ENCODE peak calls at places on chromosomes 5 and 9, in seven cellular contexts. One of them, this sample, is unnamed.
A peak's percentile ranks its signal among the peaks of the same experiment; 100 is the strongest.

GRCh38 chr5:179241175-179241574 is 104.1 kb downstream of the ADAMTS2 start:
- DNase-seq in heart left ventricle: no peak
- DNase-seq in sigmoid colon: peak; percentile 57
- DNase-seq in spleen: peak; percentile 45
- DNase-seq in tibial nerve: peak; percentile 46
- DNase-seq in GM12878: no peak
- DNase-seq in breast epithelium: peak; percentile 45
- DNase-seq in this sample: no peak

GRCh38 chr5:96595300-96596090 is 66.7 kb upstream of the CAST start:
- DNase-seq in heart left ventricle: no peak
- DNase-seq in sigmoid colon: no peak
- DNase-seq in spleen: no peak
- DNase-seq in tibial nerve: no peak
- DNase-seq in GM12878: no peak
- DNase-seq in breast epithelium: no peak
- DNase-seq in this sample: no peak

GRCh38 chr5:38870595-38870994 is 24.8 kb downstream of the OSMR start:
- DNase-seq in heart left ventricle: no peak
- DNase-seq in sigmoid colon: no peak
- DNase-seq in spleen: no peak
- DNase-seq in tibial nerve: no peak
- DNase-seq in GM12878: no peak
- DNase-seq in breast epithelium: no peak
- DNase-seq in this sample: no peak

GRCh38 chr9:99730063-99730462 is 91.6 kb upstream of the NR4A3 start:
- DNase-seq in heart left ventricle: no peak
- DNase-seq in sigmoid colon: no peak
- DNase-seq in spleen: no peak
- DNase-seq in tibial nerve: no peak
- DNase-seq in GM12878: no peak
- DNase-seq in breast epithelium: no peak
- DNase-seq in this sample: no peak

GRCh38 chr5:74205745-74206570 is 434.6 kb downstream of the ENC1 start:
- DNase-seq in heart left ventricle: no peak
- DNase-seq in sigmoid colon: no peak
- DNase-seq in spleen: no peak
- DNase-seq in tibial nerve: no peak
- DNase-seq in GM12878: no peak
- DNase-seq in breast epithelium: no peak
- DNase-seq in this sample: no peak

GRCh38 chr5:145834917-145835838 is at the start of gene PRELID2:
- DNase-seq in heart left ventricle: peak; percentile 91
- DNase-seq in sigmoid colon: peak; percentile 92
- DNase-seq in spleen: peak; percentile 92
- DNase-seq in tibial nerve: peak; percentile 76
- DNase-seq in GM12878: peak; percentile 27
- DNase-seq in breast epithelium: peak; percentile 85
- DNase-seq in this sample: peak; percentile 10

GRCh38 chr9:114186091-114186792 is 30.9 kb downstream of the COL27A1 start:
- DNase-seq in heart left ventricle: no peak
- DNase-seq in sigmoid colon: no peak
- DNase-seq in spleen: peak; percentile 65
- DNase-seq in tibial nerve: no peak
- DNase-seq in GM12878: no peak
- DNase-seq in breast epithelium: no peak
- DNase-seq in this sample: no peak

GRCh38 chr5:41636605-41637004 is 126.2 kb upstream of the PLCXD3 start:
- DNase-seq in heart left ventricle: no peak
- DNase-seq in sigmoid colon: no peak
- DNase-seq in spleen: no peak
- DNase-seq in tibial nerve: no peak
- DNase-seq in GM12878: no peak
- DNase-seq in breast epithelium: no peak
- DNase-seq in this sample: no peak

GRCh38 chr5:124001216-124001615 is 489.2 kb downstream of the CSNK1G3 start:
- DNase-seq in heart left ventricle: no peak
- DNase-seq in sigmoid colon: no peak
- DNase-seq in spleen: no peak
- DNase-seq in tibial nerve: no peak
- DNase-seq in GM12878: no peak
- DNase-seq in breast epithelium: no peak
- DNase-seq in this sample: no peak

DNA sequence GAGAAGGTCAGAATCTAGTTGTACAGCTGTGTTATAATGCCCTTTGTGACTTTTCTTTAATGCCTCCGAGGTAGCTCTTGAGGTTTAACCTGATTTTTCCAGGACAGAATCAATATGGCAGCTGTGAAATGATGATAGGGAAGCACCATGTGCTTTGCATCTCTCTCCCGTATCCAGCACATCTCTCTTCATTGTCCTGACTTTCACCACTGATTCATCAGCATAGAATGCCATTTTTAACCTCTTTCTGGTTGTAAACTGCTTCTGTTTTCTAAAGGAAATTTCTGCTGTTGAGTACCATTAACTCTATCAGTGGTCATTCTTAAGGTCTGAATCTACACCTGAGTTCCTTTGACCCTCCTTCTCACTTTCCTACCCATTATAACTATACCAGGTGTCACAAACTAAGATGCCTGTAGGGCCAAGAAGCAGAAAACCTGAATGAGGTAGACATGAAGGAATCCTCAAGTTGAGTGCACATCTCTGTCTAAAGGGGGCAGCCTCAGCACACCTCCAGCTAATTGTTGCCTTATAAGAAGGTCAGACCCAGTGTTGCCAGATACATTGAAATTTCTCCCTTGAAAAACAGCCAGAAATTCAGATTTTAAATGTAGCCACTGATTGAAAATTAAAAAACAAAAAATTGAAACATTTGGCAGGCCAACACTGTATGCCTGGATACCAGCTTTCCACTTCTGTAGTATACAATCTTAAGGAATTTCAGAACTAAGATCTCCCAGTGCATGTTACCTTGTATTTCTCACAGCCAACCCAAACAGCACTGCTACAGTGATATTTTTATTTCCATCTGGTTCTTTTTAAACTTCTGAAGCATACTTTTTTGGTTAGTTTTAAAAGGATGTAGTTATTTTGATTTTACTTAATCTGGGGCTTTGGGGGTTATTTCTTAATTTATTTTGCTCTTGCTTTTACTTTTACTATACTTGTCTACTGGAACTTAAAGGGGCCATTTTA is 35.8 kb upstream of the TLX3 start:
- DNase-seq in heart left ventricle: no peak
- DNase-seq in sigmoid colon: no peak
- DNase-seq in spleen: no peak
- DNase-seq in tibial nerve: no peak
- DNase-seq in GM12878: no peak
- DNase-seq in breast epithelium: no peak
- DNase-seq in this sample: no peak
- TF ChIP-seq CTCF in heart left ventricle: no peak
- TF ChIP-seq CTCF in sigmoid colon: no peak
- TF ChIP-seq CTCF in spleen: no peak
- TF ChIP-seq CTCF in tibial nerve: no peak
- TF ChIP-seq CTCF in GM12878: peak; percentile 56
- TF ChIP-seq CTCF in breast epithelium: no peak
- TF ChIP-seq CTCF in this sample: peak; percentile 27

DNA sequence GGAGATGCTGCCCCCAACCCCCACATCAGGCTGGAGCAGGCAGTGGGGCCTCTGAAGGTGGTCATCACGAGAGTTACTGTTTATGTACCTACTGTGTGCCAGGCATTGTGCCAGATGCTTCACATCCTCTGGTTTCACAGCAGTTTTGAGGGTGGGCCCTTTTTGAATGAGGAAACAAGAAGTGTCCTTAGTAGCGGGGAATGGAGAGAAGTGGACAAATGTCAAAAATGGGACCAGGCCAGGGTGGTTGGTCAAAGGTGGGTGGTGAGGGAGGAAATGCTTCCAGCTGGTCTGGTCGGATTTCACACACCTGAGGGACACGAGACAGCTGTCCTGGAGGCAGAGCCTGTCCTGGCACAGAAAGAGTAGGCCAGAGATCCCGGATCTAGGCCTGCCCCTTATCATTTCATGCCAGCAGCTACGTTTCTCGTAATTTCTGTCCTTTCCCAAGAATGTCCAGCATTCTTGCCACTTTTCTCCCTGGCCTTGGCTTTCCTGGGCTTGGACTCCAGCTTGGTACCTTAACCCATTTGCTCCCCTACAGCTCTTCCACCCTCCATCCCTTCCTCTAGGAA is 12.3 kb downstream of the RGS14 start:
- DNase-seq in heart left ventricle: no peak
- DNase-seq in sigmoid colon: peak; percentile 61
- DNase-seq in spleen: no peak
- DNase-seq in tibial nerve: no peak
- DNase-seq in GM12878: no peak
- DNase-seq in breast epithelium: no peak
- DNase-seq in this sample: no peak
- H3K4me1 ChIP-seq in heart left ventricle: peaks cover 22% of the 10 kb centered on the region
- H3K4me1 ChIP-seq in sigmoid colon: no peaks in the 10 kb centered on the region
- H3K4me1 ChIP-seq in spleen: peaks cover 86% of the 10 kb centered on the region
- H3K4me1 ChIP-seq in tibial nerve: peaks cover 16% of the 10 kb centered on the region
- H3K4me1 ChIP-seq in GM12878: peaks cover 34% of the 10 kb centered on the region
- H3K4me1 ChIP-seq in breast epithelium: no peaks in the 10 kb centered on the region
- H3K4me1 ChIP-seq in this sample: peaks cover 51% of the 10 kb centered on the region

GRCh38 chr5:78984611-78985406 is at the start of gene ARSB:
- DNase-seq in heart left ventricle: peak; percentile 92
- DNase-seq in sigmoid colon: peak; percentile 93
- DNase-seq in spleen: peak; percentile 96
- DNase-seq in tibial nerve: peak; percentile 76
- DNase-seq in GM12878: no peak
- DNase-seq in breast epithelium: peak; percentile 76
- DNase-seq in this sample: peak; percentile 28

GRCh38 chr5:78983601-78984000 is 1.5 kb downstream of the ARSB start:
- DNase-seq in heart left ventricle: no peak
- DNase-seq in sigmoid colon: no peak
- DNase-seq in spleen: no peak
- DNase-seq in tibial nerve: no peak
- DNase-seq in GM12878: no peak
- DNase-seq in breast epithelium: no peak
- DNase-seq in this sample: no peak

GRCh38 chr5:78984020-78984610 is 995 bp downstream of the ARSB start:
- DNase-seq in heart left ventricle: no peak
- DNase-seq in sigmoid colon: no peak
- DNase-seq in spleen: no peak
- DNase-seq in tibial nerve: no peak
- DNase-seq in GM12878: no peak
- DNase-seq in breast epithelium: no peak
- DNase-seq in this sample: no peak

GRCh38 chr5:78989080-78989479 is 4.0 kb upstream of the ARSB start:
- DNase-seq in heart left ventricle: no peak
- DNase-seq in sigmoid colon: no peak
- DNase-seq in spleen: no peak
- DNase-seq in tibial nerve: no peak
- DNase-seq in GM12878: no peak
- DNase-seq in breast epithelium: no peak
- DNase-seq in this sample: no peak

DNA sequence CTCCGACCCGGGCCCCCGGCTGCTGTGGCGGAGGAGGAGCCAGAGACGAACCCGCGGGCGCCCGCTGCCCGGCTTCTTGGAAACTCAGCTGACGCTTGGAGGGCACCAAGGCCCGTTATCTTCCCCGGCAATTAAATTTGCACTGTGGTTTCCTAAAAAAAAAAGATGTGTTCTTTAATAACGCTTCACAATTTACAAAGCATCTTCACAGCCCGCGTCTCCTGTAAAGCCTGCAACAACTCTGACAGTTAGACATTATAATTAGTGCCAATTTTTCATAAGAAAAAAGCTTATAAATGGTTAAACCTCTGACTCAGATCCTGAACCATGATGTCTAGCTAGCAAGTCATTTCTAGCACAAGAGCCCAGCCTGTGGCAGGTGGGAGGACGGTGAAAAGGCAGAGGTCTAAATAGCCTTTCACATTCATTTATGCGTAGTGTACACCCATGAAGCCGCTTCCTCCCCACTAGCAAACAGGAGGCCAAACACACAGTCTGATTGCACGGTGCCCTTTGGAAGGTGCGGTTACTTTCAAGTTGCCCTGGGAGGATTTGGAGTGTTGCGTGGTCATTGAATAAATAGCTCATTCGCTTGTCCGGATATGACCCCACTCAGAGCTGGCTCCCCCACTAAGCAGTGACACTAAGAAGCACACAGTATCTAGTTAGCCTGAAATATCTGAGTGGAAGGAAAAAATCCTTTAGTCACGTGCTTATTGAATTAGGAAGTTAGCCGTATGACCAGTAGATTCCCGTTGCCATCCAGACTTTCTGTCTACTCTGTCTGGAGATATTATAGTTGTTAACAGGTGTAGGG is 505 bp upstream of the ARSB start:
- DNase-seq in heart left ventricle: no peak
- DNase-seq in sigmoid colon: peak; percentile 68
- DNase-seq in spleen: peak; percentile 81
- DNase-seq in tibial nerve: peak; percentile 24
- DNase-seq in GM12878: no peak
- DNase-seq in breast epithelium: no peak
- DNase-seq in this sample: no peak
- TF ChIP-seq POLR2A in heart left ventricle: no peak
- TF ChIP-seq POLR2A in sigmoid colon: no peak
- TF ChIP-seq POLR2A in spleen: peak; percentile 8
- TF ChIP-seq POLR2A in tibial nerve: no peak
- TF ChIP-seq POLR2A in GM12878: no peak
- TF ChIP-seq POLR2A in breast epithelium: no peak
- TF ChIP-seq POLR2A in this sample: no peak

GRCh38 chr9:108889649-108890067 is 27.6 kb downstream of the ACTL7A start:
- DNase-seq in heart left ventricle: no peak
- DNase-seq in sigmoid colon: no peak
- DNase-seq in spleen: no peak
- DNase-seq in tibial nerve: no peak
- DNase-seq in GM12878: no peak
- DNase-seq in breast epithelium: no peak
- DNase-seq in this sample: no peak
- TF ChIP-seq CTCF in heart left ventricle: peak; percentile 21
- TF ChIP-seq CTCF in sigmoid colon: no peak
- TF ChIP-seq CTCF in spleen: no peak
- TF ChIP-seq CTCF in tibial nerve: no peak
- TF ChIP-seq CTCF in GM12878: peak; percentile 13
- TF ChIP-seq CTCF in breast epithelium: no peak
- TF ChIP-seq CTCF in this sample: no peak

DNA sequence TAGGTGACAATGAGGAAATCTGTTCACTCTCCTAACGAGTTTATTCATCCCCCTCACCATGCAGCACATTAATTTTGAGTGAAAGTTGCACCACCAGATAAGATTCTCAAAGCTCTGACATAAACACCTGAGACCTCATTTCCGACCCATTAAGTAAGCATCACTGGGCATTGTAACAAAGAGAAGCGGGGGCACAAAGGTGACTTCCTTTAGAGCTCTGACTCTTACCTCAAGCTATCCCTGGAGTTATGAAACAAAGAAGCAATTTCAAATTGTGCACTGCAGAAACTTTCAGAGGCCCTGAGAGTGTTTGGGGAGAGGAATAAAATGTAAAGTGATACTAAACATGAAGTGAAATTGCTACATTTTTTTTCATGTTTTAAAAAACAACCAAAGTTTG is 29.5 kb downstream of the C5orf15 start:
- DNase-seq in heart left ventricle: no peak
- DNase-seq in sigmoid colon: no peak
- DNase-seq in spleen: no peak
- DNase-seq in tibial nerve: no peak
- DNase-seq in GM12878: no peak
- DNase-seq in breast epithelium: no peak
- DNase-seq in this sample: no peak
- H3K4me1 ChIP-seq in heart left ventricle: peaks cover 4% of the 10 kb centered on the region
- H3K4me1 ChIP-seq in sigmoid colon: no peaks in the 10 kb centered on the region
- H3K4me1 ChIP-seq in spleen: peaks cover 14% of the 10 kb centered on the region
- H3K4me1 ChIP-seq in tibial nerve: peaks cover 8% of the 10 kb centered on the region
- H3K4me1 ChIP-seq in GM12878: peaks cover 41% of the 10 kb centered on the region
- H3K4me1 ChIP-seq in breast epithelium: peaks cover 8% of the 10 kb centered on the region
- H3K4me1 ChIP-seq in this sample: no peaks in the 10 kb centered on the region

This sample was measured in esophagus squamous epithelium.